ENCODE peak calls at places on chromosomes 5 and 9, in four cellular contexts. G is psoas muscle, U is adrenal gland, A is upper lobe of left lung. H is an unnamed sample.
A peak's percentile ranks its signal among the peaks of the same experiment; 100 is the strongest.

GRCh38 chr9:94760646-94761045 is 34.1 kb downstream of the AOPEP start:
- DNase-seq in A (no peak), G (no peak), U (no peak), H (no peak)

GRCh38 chr5:38433160-38433861 is 123.1 kb downstream of the LIFR start:
- DNase-seq in A (no peak), G (no peak), U (peak; percentile 7), H (peak; percentile 39)

GRCh38 chr5:174159327-174160247 is 114.1 kb downstream of the NSG2 start:
- DNase-seq in A (no peak), U (no peak), G (peak; percentile 21), H (peak; percentile 93)

GRCh38 chr5:148730272-148730954 is 76.1 kb upstream of the HTR4 start:
- DNase-seq in G (no peak), U (peak; percentile 51), A (no peak), H (peak; percentile 83)

GRCh38 chr9:10875752-10876151 is 262.9 kb upstream of the PTPRD start:
- DNase-seq in A (no peak), G (no peak), U (no peak), H (no peak)

GRCh38 chr9:137150485-137151060 is 11.6 kb downstream of the GRIN1 start:
- DNase-seq in U (no peak), G (no peak), A (no peak), H (peak; percentile 79)

GRCh38 chr9:89771205-89771604 is 166.4 kb downstream of the GADD45G start:
- DNase-seq in U (no peak), A (no peak), G (no peak), H (no peak)

GRCh38 chr9:134532084-134532483 is 109.5 kb upstream of the COL5A1 start:
- DNase-seq in A (no peak), U (no peak), G (no peak), H (no peak)

GRCh38 chr5:101047181-101047580 is 144.1 kb upstream of the ST8SIA4 start:
- DNase-seq in A (no peak), G (no peak), U (no peak), H (no peak)

GRCh38 chr5:1965860-1966396 is 83.2 kb upstream of the IRX4 start:
- DNase-seq in G (no peak), U (no peak), A (no peak), H (no peak)

GRCh38 chr9:128887914-128888350 is 6.0 kb downstream of the LRRC8A start:
- DNase-seq in A (no peak), G (no peak), U (peak; percentile 16), H (peak; percentile 64)

GRCh38 chr5:111655169-111655924 is 101.6 kb downstream of the NREP start:
- DNase-seq in A (no peak), U (no peak), G (no peak), H (peak; percentile 61)

GRCh38 chr5:120463991-120464626 is at the start of gene PRR16:
- DNase-seq in G (peak; percentile 69), A (peak; percentile 90), U (peak; percentile 52), H (peak; percentile 80)

GRCh38 chr5:138955672-138956295 is 80.6 kb upstream of the LRRTM2 start:
- DNase-seq in A (no peak), U (no peak), G (no peak), H (no peak)

GRCh38 chr9:106697799-106698591 is 165.0 kb upstream of the ZNF462 start:
- DNase-seq in U (peak; percentile 90), A (peak; percentile 88), G (peak; percentile 74), H (peak; percentile 74)

GRCh38 chr9:116372081-116372673 is 218.6 kb downstream of the PAPPA start:
- DNase-seq in G (no peak), U (no peak), A (no peak), H (no peak)

GRCh38 chr5:181053760-181054122 is 13.7 kb downstream of the BTNL9 start:
- DNase-seq in G (no peak), U (peak; percentile 13), A (no peak), H (no peak)

GRCh38 chr9:94812343-94812742 is 85.8 kb downstream of the AOPEP start:
- DNase-seq in A (no peak), U (no peak), G (no peak), H (peak; percentile 62)

GRCh38 chr9:115117999-115118470 is at the start of gene TNC:
- DNase-seq in U (peak; percentile 46), G (peak; percentile 54), A (peak; percentile 75), H (peak; percentile 67)

GRCh38 chr5:157457391-157457790 is 2.6 kb upstream of the NIPAL4 start:
- DNase-seq in U (no peak), G (no peak), A (no peak), H (no peak)

GRCh38 chr5:93279292-93279974 is 301.6 kb downstream of the NR2F1-AS1 start:
- DNase-seq in G (no peak), A (no peak), U (no peak), H (no peak)

GRCh38 chr5:149731617-149732400 is 1.7 kb downstream of the PPARGC1B start:
- DNase-seq in U (peak; percentile 86), G (peak; percentile 87), A (peak; percentile 93), H (peak; percentile 86)

GRCh38 chr5:73384861-73385260 is 63.7 kb downstream of the FOXD1 start:
- DNase-seq in U (no peak), A (no peak), G (no peak), H (no peak)
- H3K27me3 ChIP-seq in U (peaks cover 42% of the 10 kb centered on the region), A (peaks cover 32% of the 10 kb centered on the region), G (peaks cover 21% of the 10 kb centered on the region), H (no peaks in the 10 kb centered on the region)

DNA sequence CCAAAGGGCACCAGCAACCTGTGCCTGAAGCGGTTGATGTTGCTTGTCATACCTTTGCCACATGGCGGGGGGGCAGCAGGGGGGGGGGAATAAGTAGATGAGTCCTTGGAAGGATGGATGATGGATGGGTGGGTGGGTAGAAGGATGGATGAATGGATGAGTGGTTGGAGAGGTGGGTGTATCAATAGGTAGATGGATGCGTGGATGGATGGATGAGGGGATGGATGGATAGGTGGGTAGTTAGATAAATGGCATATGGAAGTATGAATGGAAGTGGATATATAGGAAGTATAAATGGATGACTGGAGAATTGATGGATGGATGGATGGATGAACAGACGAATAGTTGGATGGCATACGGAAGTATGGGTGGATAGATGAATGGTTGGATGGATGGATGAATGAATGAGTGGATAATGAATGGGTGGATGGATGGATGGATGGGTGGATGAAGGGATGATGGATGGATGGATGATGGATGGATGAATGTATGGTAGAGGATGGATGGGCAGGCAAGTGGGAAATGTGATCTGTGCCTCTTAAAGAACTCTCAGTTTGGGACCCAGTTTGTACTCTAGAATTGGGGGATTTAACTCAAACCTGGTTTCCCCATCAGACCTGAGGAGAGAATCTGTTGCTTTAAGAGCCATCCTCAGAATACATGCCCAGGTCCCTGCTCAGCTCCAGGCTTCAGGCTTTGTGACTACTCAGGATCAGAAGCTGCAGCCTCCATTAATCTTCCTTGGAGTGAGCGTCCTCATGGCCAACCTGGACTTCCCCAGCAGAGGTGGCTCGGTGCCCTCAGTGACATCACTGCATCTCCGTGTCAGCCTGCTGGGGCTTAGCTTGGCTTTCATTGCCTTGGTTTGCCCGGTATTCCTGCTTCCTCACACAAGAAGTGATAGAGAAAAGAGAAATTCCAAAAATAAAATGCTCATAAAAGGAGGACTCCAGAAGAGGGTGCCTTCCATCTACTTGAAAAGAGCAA is 27.6 kb upstream of the SUSD3 start:
- DNase-seq in A (no peak), G (no peak), U (peak; percentile 29), H (no peak)
- H3K36me3 ChIP-seq in A (peaks cover 25% of the 10 kb centered on the region), G (no peaks in the 10 kb centered on the region), U (no peaks in the 10 kb centered on the region), H (no peaks in the 10 kb centered on the region)

GRCh38 chr5:151694035-151694485 is 7.3 kb upstream of the SPARC start:
- DNase-seq in U (peak; percentile 91), G (no peak), A (no peak), H (peak; percentile 72)

GRCh38 chr5:151691706-151692105 is 5.0 kb upstream of the SPARC start:
- DNase-seq in A (no peak), U (no peak), G (no peak), H (no peak)

GRCh38 chr5:151688406-151688805 is 1.7 kb upstream of the SPARC start:
- DNase-seq in G (no peak), A (no peak), U (no peak), H (no peak)

GRCh38 chr5:151695464-151695863 is 8.7 kb upstream of the SPARC start:
- DNase-seq in A (no peak), G (no peak), U (no peak), H (no peak)

DNA sequence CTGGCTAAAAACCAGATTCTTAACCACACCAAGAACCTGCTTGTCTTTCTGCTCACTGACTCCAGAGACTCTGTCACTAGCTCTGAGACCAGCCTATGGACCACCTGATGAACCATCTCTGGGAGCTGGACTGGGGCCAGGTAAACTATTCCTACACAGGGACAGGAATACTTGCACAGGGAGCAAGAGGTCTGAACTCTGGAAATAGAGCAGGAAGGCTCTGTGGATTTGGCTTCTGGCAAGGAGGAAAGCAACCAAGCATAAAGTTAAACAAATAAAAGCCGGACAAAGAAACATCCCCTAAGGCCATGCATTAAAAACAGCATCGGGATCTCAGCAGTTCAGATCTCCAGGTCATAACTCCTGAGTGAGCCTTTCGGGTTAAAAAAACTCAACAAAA is 5.6 kb upstream of the SPARC start:
- DNase-seq in U (no peak), A (no peak), G (no peak), H (peak; percentile 57)
- H3K27me3 ChIP-seq in U (no peaks in the 10 kb centered on the region), A (no peaks in the 10 kb centered on the region), G (no peaks in the 10 kb centered on the region), H (no peaks in the 10 kb centered on the region)

GRCh38 chr5:76663573-76663972 is 40.4 kb upstream of the F2RL2 start:
- DNase-seq in U (no peak), A (no peak), G (no peak), H (no peak)
- H3K36me3 ChIP-seq in U (peaks cover 9% of the 10 kb centered on the region), A (no peaks in the 10 kb centered on the region), G (no peaks in the 10 kb centered on the region), H (no peaks in the 10 kb centered on the region)

DNA sequence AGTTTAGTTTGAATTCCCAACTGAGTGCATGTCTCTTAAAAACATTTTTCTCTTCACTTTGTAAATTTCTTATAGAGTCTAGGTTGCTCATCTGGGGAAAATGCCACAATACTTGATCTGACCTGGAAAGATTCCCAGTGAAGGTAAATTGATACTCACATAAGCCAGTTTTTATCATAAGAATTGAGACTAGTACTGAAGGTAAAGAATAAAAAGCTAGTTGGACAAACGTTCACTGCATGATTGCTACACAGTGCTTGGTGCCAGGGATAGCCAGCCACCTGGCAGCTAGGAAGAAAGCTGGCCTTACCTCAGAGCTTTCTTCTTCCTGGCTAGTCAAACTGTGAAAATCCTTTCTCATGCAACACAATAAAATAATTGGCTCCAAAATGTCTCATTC is 77.1 kb downstream of the MUSK start:
- DNase-seq in U (no peak), A (no peak), G (peak; percentile 34), H (peak; percentile 91)
- H3K27me3 ChIP-seq in U (no peaks in the 10 kb centered on the region), A (no peaks in the 10 kb centered on the region), G (no peaks in the 10 kb centered on the region), H (no peaks in the 10 kb centered on the region)

GRCh38 chr9:36671561-36671960 is 98.9 kb downstream of the MELK start:
- DNase-seq in U (no peak), G (no peak), A (no peak), H (no peak)

GRCh38 chr9:36679710-36680109 is 107.0 kb downstream of the MELK start:
- DNase-seq in A (no peak), G (no peak), U (no peak), H (no peak)

GRCh38 chr9:36677611-36678010 is 104.9 kb downstream of the MELK start:
- DNase-seq in A (no peak), G (no peak), U (no peak), H (no peak)

DNA sequence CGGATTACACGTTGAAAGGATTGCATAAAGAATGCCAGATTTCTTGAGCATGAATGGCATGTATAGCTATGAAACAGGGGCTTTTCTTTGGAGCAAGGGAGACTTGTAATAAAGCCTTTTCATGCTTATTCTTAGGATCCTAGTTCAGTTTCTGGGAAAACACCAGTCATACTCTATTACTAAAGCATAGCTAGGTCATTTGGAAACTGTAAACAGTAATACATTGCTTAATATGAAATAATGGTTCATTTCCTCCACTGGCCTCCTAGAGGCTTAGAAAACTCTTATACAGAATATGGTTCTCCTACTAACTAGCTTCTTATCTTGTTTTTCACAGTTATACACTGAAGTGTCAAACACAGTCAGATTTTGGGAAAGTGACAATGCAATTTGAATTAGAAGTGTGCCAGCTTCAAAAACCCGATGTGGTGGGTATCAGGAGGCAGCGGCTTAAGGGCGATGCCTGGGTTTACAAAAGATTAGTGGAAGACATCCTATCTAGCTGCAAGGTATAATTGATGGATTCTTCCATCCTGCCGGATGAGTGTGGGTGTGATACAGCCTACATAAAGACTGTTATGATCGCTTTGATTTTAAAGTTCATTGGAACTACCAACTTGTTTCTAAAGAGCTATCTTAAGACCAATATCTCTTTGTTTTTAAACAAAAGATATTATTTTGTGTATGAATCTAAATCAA is 104.3 kb downstream of the MELK start:
- DNase-seq in G (no peak), A (no peak), U (no peak), H (no peak)
- H3K36me3 ChIP-seq in G (no peaks in the 10 kb centered on the region), A (no peaks in the 10 kb centered on the region), U (no peaks in the 10 kb centered on the region), H (peaks cover 91% of the 10 kb centered on the region)